ENCODE peak calls at places on chromosomes 13 and 19, in nine cellular contexts. V is frontal cortex; L is mucosa of descending colon; X is stimulated activated CD4-positive, alpha-beta T cell treated with anti-CD3 and anti-CD28 coated beads, Interleukin-1b, Interleukin-23, amount 100 ng/mL, for 1 hour; Y is mammary epithelial cell; G is left cardiac atrium; B is stimulated activated CD8-positive, alpha-beta memory T cell treated with anti-CD3 and anti-CD28 coated beads, Interleukin-2, amount 100 ng/mL, for 1 hour; J is KG1; D is vagina. S is an unnamed sample.

GRCh38 chr19:50817941-50818858 is 5.4 kb downstream of the KLK1 start:
- DNase-seq in V (no peak), L (peak; percentile 92), X (no peak), Y (no peak), G (peak; percentile 66), B (no peak), J (no peak), D (no peak), S (peak; percentile 71)

GRCh38 chr19:41859618-41860418 is at the start of gene RPS19:
- DNase-seq in V (peak; percentile 99), L (peak; percentile 98), X (peak; percentile 96), Y (peak; percentile 99), G (peak; percentile 98), B (peak; percentile 97), J (peak; percentile 91), D (peak; percentile 98), S (peak; percentile 98)

GRCh38 chr13:101570410-101570809 is 117.9 kb downstream of the ITGBL1 start:
- DNase-seq in V (no peak), L (no peak), X (no peak), Y (peak; percentile 61), G (no peak), B (no peak), J (no peak), D (no peak), S (no peak)

GRCh38 chr13:82878536-82878935 is 1003.7 kb downstream of the SLITRK1 start:
- DNase-seq in V (no peak), L (no peak), X (no peak), Y (peak; percentile 48), G (no peak), B (no peak), J (no peak), D (no peak), S (no peak)

GRCh38 chr13:50594276-50594970 is 249.1 kb downstream of the DLEU7 start:
- DNase-seq in V (no peak), L (peak; percentile 74), X (no peak), Y (no peak), G (no peak), B (no peak), J (peak; percentile 58), D (no peak), S (peak; percentile 98)

GRCh38 chr13:96650301-96650886 is 343.9 kb downstream of the OXGR1 start:
- DNase-seq in V (no peak), L (no peak), X (no peak), Y (peak; percentile 86), G (no peak), B (no peak), J (no peak), D (no peak), S (no peak)

GRCh38 chr19:49335784-49336481 is 727 bp downstream of the CD37 start:
- DNase-seq in V (no peak), L (no peak), X (no peak), Y (no peak), G (no peak), B (no peak), J (peak; percentile 40), D (no peak), S (peak; percentile 70)

GRCh38 chr13:112079696-112080095 is 12.7 kb downstream of the SOX1 start:
- DNase-seq in V (no peak), L (no peak), X (no peak), Y (no peak), G (no peak), B (no peak), J (no peak), D (peak; percentile 43), S (no peak)

GRCh38 chr13:83880275-83881027 is 1.8 kb downstream of the SLITRK1 start:
- DNase-seq in V (no peak), L (no peak), X (no peak), Y (no peak), G (no peak), B (no peak), J (no peak), D (no peak), S (no peak)

GRCh38 chr19:56076413-56076998 is 44.6 kb downstream of the ZNF787 start:
- DNase-seq in V (peak; percentile 66), L (no peak), X (no peak), Y (peak; percentile 35), G (no peak), B (no peak), J (peak; percentile 12), D (no peak), S (peak; percentile 61)

GRCh38 chr19:3722443-3723109 is 14.4 kb downstream of the TJP3 start:
- DNase-seq in V (no peak), L (peak; percentile 85), X (no peak), Y (no peak), G (no peak), B (no peak), J (no peak), D (no peak), S (no peak)

GRCh38 chr19:16566161-16566560 is 6.1 kb downstream of the SLC35E1 start:
- DNase-seq in V (no peak), L (peak; percentile 78), X (peak; percentile 62), Y (no peak), G (no peak), B (no peak), J (peak; percentile 53), D (no peak), S (no peak)